ENCODE peak calls at places on chromosome 2, in nine cellular contexts. W is omental fat pad, Z is heart left ventricle, I is fibroblast of the aortic adventitia, G is neural progenitor cell, F is retinal pigment epithelial cell, N is kidney epithelial cell, E is upper lobe of right lung, O is chondrocyte. L is an unnamed sample.
A peak's percentile ranks its signal among the peaks of the same experiment; 100 is the strongest.

GRCh38 chr2:36403675-36404230 is 48.2 kb downstream of the CRIM1 start:
- DNase-seq in W (no peak), Z (no peak), I (peak; percentile 52), G (no peak), F (no peak), N (peak; percentile 91), E (no peak), O (no peak), L (peak; percentile 90)

GRCh38 chr2:160574472-160575140 is 81.0 kb upstream of the RBMS1 start:
- DNase-seq in W (no peak), Z (no peak), I (peak; percentile 89), G (no peak), F (peak; percentile 78), N (peak; percentile 60), E (no peak), O (no peak), L (peak; percentile 71)

GRCh38 chr2:217980036-217980435 is 22.8 kb downstream of the TNS1 start:
- DNase-seq in W (no peak), Z (peak; percentile 84), I (no peak), G (no peak), F (no peak), N (no peak), E (peak; percentile 65), O (no peak), L (no peak)

GRCh38 chr2:28683100-28683706 is 68.4 kb upstream of the PPP1CB start:
- DNase-seq in W (no peak), Z (peak; percentile 95), I (peak; percentile 69), G (peak; percentile 35), F (peak; percentile 73), N (peak; percentile 63), E (peak; percentile 86), O (peak; percentile 90), L (peak; percentile 93)

GRCh38 chr2:55604027-55604565 is 13.3 kb downstream of the PPP4R3B start:
- DNase-seq in W (no peak), Z (no peak), I (peak; percentile 59), G (no peak), F (no peak), N (no peak), E (no peak), O (no peak), L (peak; percentile 39)

GRCh38 chr2:216519154-216519762 is 20.6 kb downstream of the RPL37A start:
- DNase-seq in W (peak; percentile 42), Z (peak; percentile 50), I (peak; percentile 86), G (peak; percentile 85), F (no peak), N (no peak), E (no peak), O (no peak), L (peak; percentile 87)

GRCh38 chr2:217103752-217104540 is 244.1 kb upstream of the TNP1 start:
- DNase-seq in W (no peak), Z (no peak), I (peak; percentile 43), G (no peak), F (peak; percentile 23), N (peak; percentile 83), E (no peak), O (no peak), L (peak; percentile 62)

GRCh38 chr2:174524525-174524924 is 37.7 kb upstream of the GPR155 start:
- DNase-seq in W (no peak), Z (no peak), I (no peak), G (no peak), F (no peak), N (no peak), E (no peak), O (no peak), L (no peak)

GRCh38 chr2:208280933-208281332 is 14.9 kb downstream of the PIKFYVE start:
- DNase-seq in W (no peak), Z (no peak), I (peak; percentile 22), G (no peak), F (no peak), N (no peak), E (no peak), O (no peak), L (peak; percentile 67)

GRCh38 chr2:23803965-23804542 is 122.9 kb downstream of the ATAD2B start:
- DNase-seq in W (peak; percentile 43), Z (peak; percentile 38), I (peak; percentile 61), G (peak; percentile 37), F (no peak), N (no peak), E (peak; percentile 71), O (no peak), L (peak; percentile 25)

GRCh38 chr2:185284696-185285095 is 453.9 kb upstream of the FSIP2 start:
- DNase-seq in W (no peak), Z (no peak), I (peak; percentile 40), G (no peak), F (no peak), N (no peak), E (no peak), O (no peak), L (no peak)

GRCh38 chr2:84879595-84880394 is 1.1 kb downstream of the TRABD2A start:
- DNase-seq in W (no peak), Z (no peak), I (no peak), G (peak; percentile 68), F (no peak), N (no peak), E (no peak), O (peak; percentile 68), L (no peak)

GRCh38 chr2:217585362-217585761 is 417.4 kb downstream of the TNS1 start:
- DNase-seq in W (no peak), Z (no peak), I (no peak), G (no peak), F (no peak), N (no peak), E (no peak), O (no peak), L (no peak)

GRCh38 chr2:239360421-239361310 is 40.2 kb downstream of the HDAC4 start:
- DNase-seq in W (peak; percentile 21), Z (no peak), I (no peak), G (no peak), F (no peak), N (no peak), E (no peak), O (peak; percentile 72), L (no peak)

GRCh38 chr2:42770288-42771131 is 6.6 kb upstream of the OXER1 start:
- DNase-seq in W (no peak), Z (no peak), I (peak; percentile 49), G (peak; percentile 86), F (peak; percentile 14), N (no peak), E (no peak), O (no peak), L (peak; percentile 30)
- TF ChIP-seq CTCF in W (no peak), Z (peak; percentile 11), I (peak; percentile 39), G (peak; percentile 66), F (peak; percentile 62), N (peak; percentile 61), E (peak; percentile 43), O (peak; percentile 70), L (peak; percentile 53)

GRCh38 chr2:18455256-18455862 is 105.1 kb downstream of the RDH14 start:
- DNase-seq in W (no peak), Z (no peak), I (peak; percentile 96), G (peak; percentile 37), F (peak; percentile 4), N (no peak), E (no peak), O (no peak), L (peak; percentile 62)
- TF ChIP-seq CTCF in W (no peak), Z (no peak), I (peak; percentile 41), G (peak; percentile 54), F (peak; percentile 69), N (peak; percentile 43), E (peak; percentile 19), O (peak; percentile 69), L (peak; percentile 44)

GRCh38 chr2:30341500-30342267 is 105.4 kb upstream of the LCLAT1 start:
- DNase-seq in W (no peak), Z (no peak), I (no peak), G (no peak), F (no peak), N (no peak), E (no peak), O (no peak), L (no peak)
- TF ChIP-seq CTCF in W (no peak), Z (peak; percentile 24), I (no peak), G (no peak), F (no peak), N (no peak), E (no peak), O (no peak), L (no peak)

GRCh38 chr2:176297737-176298136 is 28.5 kb downstream of the MTX2 start:
- DNase-seq in W (no peak), Z (no peak), I (no peak), G (no peak), F (no peak), N (no peak), E (no peak), O (no peak), L (no peak)
- TF ChIP-seq CTCF in W (no peak), Z (no peak), I (no peak), G (no peak), F (no peak), N (no peak), E (no peak), O (peak; percentile 18), L (no peak)

DNA sequence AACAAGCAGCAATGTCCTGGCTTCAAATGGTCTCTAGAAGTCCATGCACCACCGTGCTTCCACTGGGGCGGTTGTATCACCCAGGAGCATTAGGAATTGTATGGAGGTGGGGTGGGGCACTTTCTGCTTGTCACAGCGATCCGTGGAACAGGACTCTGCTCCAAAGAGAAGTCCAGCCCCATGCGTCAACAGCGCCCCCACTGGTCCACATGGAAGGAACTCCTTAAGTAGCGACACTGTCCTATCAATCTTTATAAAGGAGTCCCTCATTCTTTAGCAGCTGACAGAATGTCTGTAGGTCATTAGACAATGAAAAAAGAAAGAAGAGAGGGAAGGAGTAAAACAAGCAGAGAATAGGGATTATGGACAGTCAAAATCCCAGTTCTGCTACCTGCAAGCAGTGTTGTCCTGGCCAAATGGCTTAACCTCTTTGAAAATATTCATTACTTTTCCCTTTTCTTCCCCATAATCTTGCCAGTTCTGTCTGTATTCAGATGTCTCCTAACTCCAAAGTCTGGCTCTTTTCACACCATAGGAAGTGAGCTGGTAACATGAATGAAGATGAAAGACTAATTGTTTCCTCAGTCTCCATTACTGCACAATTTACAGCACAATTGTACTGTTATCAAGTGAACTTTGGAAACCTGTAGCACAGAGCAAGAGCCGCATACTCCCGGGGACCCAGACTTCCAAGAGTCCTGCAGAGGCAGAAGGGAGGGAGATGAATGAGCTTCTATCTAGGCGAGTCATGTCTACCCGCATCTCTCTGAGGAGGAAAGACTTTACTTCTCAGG is 9.9 kb downstream of the NFE2L2 start:
- DNase-seq in W (no peak), Z (peak; percentile 45), I (peak; percentile 44), G (peak; percentile 86), F (no peak), N (no peak), E (no peak), O (no peak), L (no peak)
- TF ChIP-seq CTCF in W (no peak), Z (no peak), I (peak; percentile 40), G (peak; percentile 85), F (peak; percentile 60), N (peak; percentile 41), E (peak; percentile 36), O (peak; percentile 73), L (peak; percentile 56)

L was measured in astrocyte of the spinal cord.